ENCODE peak calls at places on chromosomes 3 and 15, in six cellular contexts. J is breast epithelium, T is sigmoid colon, Q is HL-60, V is K562, U is foreskin fibroblast. H is an unnamed sample.

GRCh38 chr3:140736863-140737460 is 59.1 kb downstream of the TRIM42 start:
- DNase-seq in U (peak; percentile 29), T (no peak), V (peak; percentile 33), Q (no peak), J (no peak), H (peak; percentile 58)

GRCh38 chr3:78605178-78605577 is 1162.6 kb downstream of the ROBO1 start:
- DNase-seq in T (no peak), Q (no peak), V (no peak), U (no peak), J (no peak), H (peak; percentile 4)

GRCh38 chr15:27119695-27120266 is 148.8 kb downstream of the GABRG3 start:
- DNase-seq in Q (no peak), V (no peak), J (no peak), U (no peak), T (no peak), H (no peak)

GRCh38 chr3:117666316-117666715 is 956.7 kb downstream of the TUSC7 start:
- DNase-seq in J (no peak), T (no peak), U (no peak), V (no peak), Q (no peak), H (no peak)

GRCh38 chr3:133942761-133943535 is 47.3 kb upstream of the RAB6B start:
- DNase-seq in U (no peak), J (no peak), V (no peak), Q (no peak), T (no peak), H (no peak)

GRCh38 chr15:61828860-61829513 is 231.3 kb downstream of the VPS13C start:
- DNase-seq in V (no peak), T (no peak), Q (no peak), U (no peak), J (no peak), H (no peak)

GRCh38 chr15:85073556-85074194 is 92.0 kb downstream of the PDE8A start:
- DNase-seq in U (no peak), V (no peak), J (no peak), T (no peak), Q (no peak), H (peak; percentile 78)

GRCh38 chr3:148791296-148791695 is 36.3 kb upstream of the CPB1 start:
- DNase-seq in V (no peak), Q (no peak), T (no peak), J (no peak), U (no peak), H (no peak)

GRCh38 chr15:72445426-72445825 is 28.7 kb upstream of the ARIH1 start:
- DNase-seq in J (no peak), U (no peak), Q (no peak), T (no peak), V (no peak), H (no peak)

GRCh38 chr15:55742498-55742926 is 440 bp downstream of the PRTG start:
- DNase-seq in U (peak; percentile 18), T (peak; percentile 72), J (no peak), V (no peak), Q (no peak), H (peak; percentile 11)

GRCh38 chr15:63065262-63066234 is 23.0 kb downstream of the TPM1 start:
- DNase-seq in Q (no peak), U (no peak), J (no peak), T (no peak), V (no peak), H (no peak)

GRCh38 chr15:85581495-85581894 is 201.1 kb downstream of the AKAP13 start:
- DNase-seq in J (peak; percentile 42), V (no peak), T (peak; percentile 81), Q (no peak), U (no peak), H (no peak)

GRCh38 chr15:31869640-31870335 is 160.5 kb upstream of the CHRNA7 start:
- DNase-seq in V (no peak), T (no peak), U (no peak), J (no peak), Q (no peak), H (no peak)
- H3K4me3 ChIP-seq in V (no peak overlapping the region), T (peak overlapping the region; percentile 16), U (peak overlapping the region; percentile 16), J (peak overlapping the region; percentile 80), Q (peak overlapping the region; percentile 82), H (peak overlapping the region; percentile 10)

GRCh38 chr3:35946857-35947514 is 307.7 kb downstream of the ARPP21 start:
- DNase-seq in Q (no peak), J (no peak), U (no peak), T (no peak), V (no peak), H (no peak)
- TF ChIP-seq CTCF in Q (no peak), J (no peak), U (no peak), T (no peak), V (no peak), H (no peak)

GRCh38 chr3:4494807-4495200 is 1.7 kb downstream of the ITPR1 start:
- DNase-seq in U (no peak), V (no peak), J (no peak), Q (no peak), T (no peak), H (no peak)

GRCh38 chr3:4497005-4497692 is 4.0 kb downstream of the ITPR1 start:
- DNase-seq in T (no peak), J (no peak), Q (no peak), V (no peak), U (no peak), H (no peak)

GRCh38 chr3:4493931-4494806 is 1.0 kb downstream of the ITPR1 start:
- DNase-seq in V (no peak), J (peak; percentile 35), U (peak; percentile 14), T (peak; percentile 79), Q (no peak), H (peak; percentile 11)

GRCh38 chr3:4493008-4493930 is at the start of gene ITPR1:
- DNase-seq in U (peak; percentile 98), T (peak; percentile 100), V (peak; percentile 97), Q (peak; percentile 99), J (peak; percentile 98), H (peak; percentile 98)

GRCh38 chr3:4495294-4496110 is 2.4 kb downstream of the ITPR1 start:
- DNase-seq in V (no peak), U (no peak), Q (no peak), T (no peak), J (no peak), H (no peak)
- H3K4me3 ChIP-seq in V (peak overlapping the region; percentile 61), U (no peak overlapping the region), Q (peak overlapping the region; percentile 90), T (peak overlapping the region; percentile 76), J (peak overlapping the region; percentile 93), H (no peak overlapping the region)

GRCh38 chr3:160883373-160883772 is 127.3 kb downstream of the PPM1L start:
- DNase-seq in Q (no peak), U (no peak), T (no peak), V (no peak), J (no peak), H (no peak)
- TF ChIP-seq CTCF in Q (no peak), U (no peak), T (peak; percentile 14), V (no peak), J (no peak), H (no peak)

H was measured in epithelial cell of esophagus.